ENCODE peak calls at places on chromosome X, in four cellular contexts. L is right lobe of liver, I is transverse colon, H is GM23248. W is an unnamed sample.

GRCh38 chrX:114842181-114842580 is 175.2 kb downstream of the IL13RA2 start:
- DNase-seq in L (no peak), I (no peak), H (peak), W (no peak)

GRCh38 chrX:153973127-153974002 is 811 bp downstream of the TMEM187 start:
- DNase-seq in L (no peak), I (no peak), H (no peak), W (no peak)

GRCh38 chrX:30821116-30821515 is 67.9 kb downstream of the TAB3 start:
- DNase-seq in L (no peak), I (no peak), H (peak), W (no peak)

GRCh38 chrX:65644621-65645287 is 22.7 kb upstream of the MSN start:
- DNase-seq in L (peak), I (peak), H (peak), W (peak)

GRCh38 chrX:71541546-71542022 is 8.7 kb downstream of the OGT start:
- DNase-seq in L (no peak), I (no peak), H (peak), W (peak)

GRCh38 chrX:110462957-110463356 is 104.3 kb downstream of the RTL9 start:
- DNase-seq in L (no peak), I (no peak), H (peak), W (no peak)

GRCh38 chrX:4710618-4711433 is 997.4 kb upstream of the PRKX start:
- DNase-seq in L (no peak), I (no peak), H (no peak), W (no peak)

GRCh38 chrX:154409222-154409871 is at the start of gene DNASE1L1:
- DNase-seq in L (peak), I (peak), H (peak), W (peak)

GRCh38 chrX:103817502-103817901 is 14.6 kb downstream of the RAB9B start:
- DNase-seq in L (no peak), I (no peak), H (peak), W (peak)

GRCh38 chrX:68832516-68833447 is 4.0 kb downstream of the EFNB1 start:
- DNase-seq in L (no peak), I (no peak), H (no peak), W (no peak)

GRCh38 chrX:69387559-69388487 is 116.3 kb upstream of the NALF2 start:
- DNase-seq in L (peak), I (peak), H (peak), W (peak)

GRCh38 chrX:136941396-136942337 is 61.1 kb upstream of the RBMX start:
- DNase-seq in L (no peak), I (no peak), H (no peak), W (no peak)

GRCh38 chrX:100995469-100995868 is 26.0 kb downstream of the ARL13A start:
- DNase-seq in L (no peak), I (no peak), H (peak), W (peak)

GRCh38 chrX:133401539-133401938 is 13.8 kb downstream of the GPC4 start:
- DNase-seq in L (no peak), I (no peak), H (peak), W (no peak)

GRCh38 chrX:131729295-131729694 is 185.4 kb downstream of the OR13H1 start:
- DNase-seq in L (peak), I (peak), H (no peak), W (peak)

DNA sequence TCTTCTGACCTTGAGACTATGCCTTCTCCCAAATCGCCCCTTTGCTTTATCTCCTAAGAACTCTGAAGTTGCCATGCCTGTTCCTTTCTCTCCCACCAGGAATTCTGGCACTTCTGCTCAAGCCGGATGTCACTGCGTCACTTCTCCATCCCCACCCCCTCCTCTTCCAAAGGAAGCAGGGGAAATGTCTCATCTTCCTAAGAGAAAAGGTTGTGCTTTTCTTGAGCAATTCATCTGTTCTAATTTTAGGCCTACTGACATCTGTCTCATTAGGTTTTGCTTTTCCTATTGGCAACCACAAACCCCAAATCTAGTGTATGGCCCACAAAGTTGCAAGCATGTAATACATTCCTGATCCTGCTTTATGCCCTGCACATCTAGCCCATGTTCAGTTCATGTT is 163.1 kb upstream of the PLAC1 start:
- DNase-seq in L (no peak), I (no peak), H (peak), W (peak)
- H3K27ac ChIP-seq in L (no peak), I (no peak), H (peak), W (peak)

GRCh38 chrX:24214568-24214967 is 65.0 kb downstream of the ZFX start:
- DNase-seq in L (no peak), I (no peak), H (no peak), W (no peak)

GRCh38 chrX:24215282-24215681 is 65.8 kb downstream of the ZFX start:
- DNase-seq in L (no peak), I (no peak), H (no peak), W (no peak)

GRCh38 chrX:24207826-24208225 is 58.3 kb downstream of the ZFX start:
- DNase-seq in L (no peak), I (no peak), H (peak), W (no peak)

GRCh38 chrX:24208494-24209240 is 59.1 kb downstream of the ZFX start:
- DNase-seq in L (no peak), I (no peak), H (no peak), W (no peak)

DNA sequence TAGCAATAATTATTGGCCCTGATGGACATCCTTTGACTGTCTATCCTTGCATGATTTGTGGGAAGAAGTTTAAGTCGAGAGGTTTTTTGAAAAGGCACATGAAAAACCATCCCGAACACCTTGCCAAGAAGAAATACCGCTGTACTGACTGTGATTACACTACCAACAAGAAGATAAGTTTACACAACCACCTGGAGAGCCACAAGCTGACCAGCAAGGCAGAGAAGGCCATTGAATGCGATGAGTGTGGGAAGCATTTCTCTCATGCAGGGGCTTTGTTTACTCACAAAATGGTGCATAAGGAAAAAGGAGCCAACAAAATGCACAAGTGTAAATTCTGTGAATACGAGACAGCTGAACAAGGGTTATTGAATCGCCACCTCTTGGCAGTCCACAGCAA is 60.7 kb downstream of the ZFX start:
- DNase-seq in L (no peak), I (no peak), H (no peak), W (no peak)
- H3K27ac ChIP-seq in L (no peak), I (no peak), H (no peak), W (no peak)

GRCh38 chrX:123732679-123733363 is at the start of gene THOC2:
- DNase-seq in L (peak), I (peak), H (peak), W (peak)

GRCh38 chrX:123728554-123728953 is 4.3 kb downstream of the THOC2 start:
- DNase-seq in L (no peak), I (no peak), H (no peak), W (no peak)

GRCh38 chrX:123728001-123728400 is 4.9 kb downstream of the THOC2 start:
- DNase-seq in L (no peak), I (no peak), H (no peak), W (no peak)

GRCh38 chrX:123731987-123732678 is 719 bp downstream of the THOC2 start:
- DNase-seq in L (peak), I (peak), H (peak), W (no peak)

DNA sequence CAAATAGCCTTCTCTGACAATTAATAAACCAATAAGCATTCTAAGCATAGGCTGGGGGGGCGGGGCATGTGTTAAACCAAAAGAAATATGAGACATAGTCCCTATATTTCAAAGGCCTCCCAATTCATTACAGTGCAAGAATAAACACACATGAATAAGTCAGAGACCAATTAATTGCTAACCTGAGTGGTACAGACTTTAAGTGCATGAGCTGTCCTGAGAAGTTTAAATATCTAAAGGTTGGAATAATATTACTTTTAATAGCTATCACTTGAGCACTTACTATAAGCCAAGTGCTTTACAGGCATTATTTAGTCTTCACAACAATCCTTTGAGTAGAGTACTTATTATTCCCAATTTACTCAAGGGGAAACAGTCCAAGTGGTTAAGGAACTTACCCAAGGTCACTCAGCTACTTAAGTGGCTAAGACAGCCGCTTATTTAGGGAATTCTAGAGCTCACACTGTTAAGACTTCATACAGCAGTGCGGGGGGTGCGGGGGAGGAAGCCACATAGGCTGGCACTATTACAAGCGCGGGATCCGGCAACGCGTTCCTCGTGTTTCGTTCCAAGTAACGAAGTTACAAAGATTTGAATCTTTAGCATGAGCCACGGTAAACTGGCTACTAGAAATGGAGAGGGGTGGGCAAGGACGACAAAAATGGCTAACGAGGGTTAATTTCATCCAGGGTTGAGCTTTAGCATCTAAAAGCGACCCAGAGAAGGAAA is 1.4 kb downstream of the THOC2 start:
- DNase-seq in L (no peak), I (no peak), H (peak), W (peak)
- H3K27ac ChIP-seq in L (peak), I (peak), H (peak), W (peak)

GRCh38 chrX:43702079-43702524 is 46.0 kb downstream of the MAOA start:
- DNase-seq in L (no peak), I (no peak), H (no peak), W (no peak)
- H3K27ac ChIP-seq in L (peak), I (peak), H (no peak), W (no peak)

GRCh38 chrX:140764401-140764919 is 54.9 kb downstream of the LINC00632 start:
- DNase-seq in L (peak), I (no peak), H (peak), W (peak)
- H3K27ac ChIP-seq in L (no peak), I (no peak), H (peak), W (peak)

GRCh38 chrX:48487362-48487785 is 11.4 kb downstream of the FTSJ1 start:
- DNase-seq in L (no peak), I (no peak), H (peak), W (peak)
- H3K27ac ChIP-seq in L (no peak), I (no peak), H (peak), W (peak)

W was measured in brain microvascular endothelial cell.